ENCODE peak calls at places on chromosomes 7 and 10, in four cellular contexts. One of them, this sample, is unnamed.

GRCh38 chr10:8444630-8445029 is 390.1 kb downstream of the GATA3 start:
- DNase-seq in suprapubic skin: no peak
- DNase-seq in A549: no peak
- DNase-seq in GM12878: no peak
- DNase-seq in this sample: no peak

GRCh38 chr7:120856621-120857352 is 1.2 kb downstream of the TSPAN12 start:
- DNase-seq in suprapubic skin: peak
- DNase-seq in A549: peak
- DNase-seq in GM12878: peak
- DNase-seq in this sample: no peak

GRCh38 chr7:137283147-137283546 is 60.4 kb downstream of the PTN start:
- DNase-seq in suprapubic skin: no peak
- DNase-seq in A549: no peak
- DNase-seq in GM12878: no peak
- DNase-seq in this sample: no peak

GRCh38 chr10:48981310-48981907 is 41.8 kb upstream of the LRRC18 start:
- DNase-seq in suprapubic skin: no peak
- DNase-seq in A549: peak
- DNase-seq in GM12878: no peak
- DNase-seq in this sample: peak

GRCh38 chr7:133552079-133552478 is 299.2 kb downstream of the EXOC4 start:
- DNase-seq in suprapubic skin: no peak
- DNase-seq in A549: no peak
- DNase-seq in GM12878: no peak
- DNase-seq in this sample: no peak

GRCh38 chr10:100878291-100878910 is 34.4 kb upstream of the SLF2 start:
- DNase-seq in suprapubic skin: no peak
- DNase-seq in A549: peak
- DNase-seq in GM12878: no peak
- DNase-seq in this sample: no peak

GRCh38 chr10:15321431-15322321 is 49.4 kb downstream of the FAM171A1 start:
- DNase-seq in suprapubic skin: no peak
- DNase-seq in A549: no peak
- DNase-seq in GM12878: no peak
- DNase-seq in this sample: no peak

GRCh38 chr7:2978403-2978802 is 65.3 kb downstream of the CARD11 start:
- DNase-seq in suprapubic skin: no peak
- DNase-seq in A549: no peak
- DNase-seq in GM12878: peak
- DNase-seq in this sample: peak

GRCh38 chr7:151885202-151885580 is 8.3 kb upstream of the PRKAG2 start:
- DNase-seq in suprapubic skin: peak
- DNase-seq in A549: no peak
- DNase-seq in GM12878: no peak
- DNase-seq in this sample: no peak

GRCh38 chr10:33790506-33791283 is 456.2 kb upstream of the NRP1 start:
- DNase-seq in suprapubic skin: no peak
- DNase-seq in A549: no peak
- DNase-seq in GM12878: no peak
- DNase-seq in this sample: no peak

GRCh38 chr10:44301781-44302400 is 83.0 kb downstream of the CXCL12 start:
- DNase-seq in suprapubic skin: no peak
- DNase-seq in A549: no peak
- DNase-seq in GM12878: no peak
- DNase-seq in this sample: no peak

GRCh38 chr10:103053659-103054581 is 135.8 kb downstream of the CNNM2 start:
- DNase-seq in suprapubic skin: no peak
- DNase-seq in A549: peak
- DNase-seq in GM12878: peak
- DNase-seq in this sample: peak

GRCh38 chr7:27112960-27113949 is 10.8 kb upstream of the HOXA2 start:
- DNase-seq in suprapubic skin: no peak
- DNase-seq in A549: peak
- DNase-seq in GM12878: no peak
- DNase-seq in this sample: no peak
- TF ChIP-seq POLR2A in suprapubic skin: no peak
- TF ChIP-seq POLR2A in A549: peak
- TF ChIP-seq POLR2A in GM12878: no peak
- TF ChIP-seq POLR2A in this sample: no peak

DNA sequence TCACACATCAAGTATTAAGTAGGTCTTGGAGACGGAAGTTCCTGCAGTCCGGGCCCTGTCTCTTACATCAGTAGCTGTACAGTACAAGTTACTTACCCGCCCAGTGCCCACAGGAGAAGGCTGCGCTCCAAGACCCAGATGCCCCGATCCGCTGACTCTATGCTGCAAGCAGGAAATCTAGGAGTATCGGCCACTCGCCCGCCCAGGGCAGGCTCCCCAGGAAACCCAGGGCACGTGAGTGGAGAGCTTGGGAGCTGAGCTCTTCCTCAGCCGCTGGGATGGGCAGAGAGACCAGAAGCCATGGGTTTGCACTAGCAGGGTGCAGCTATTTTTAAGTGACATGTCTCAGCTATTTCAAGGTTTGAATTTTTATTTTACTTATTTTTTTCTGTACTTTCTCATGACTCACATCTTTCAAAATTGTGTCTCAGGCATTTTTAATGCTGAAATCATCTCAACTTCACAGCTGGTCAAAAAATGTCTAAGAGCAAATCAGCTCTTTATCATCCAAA is 1.9 kb upstream of the GPER1 start:
- DNase-seq in suprapubic skin: no peak
- DNase-seq in A549: no peak
- DNase-seq in GM12878: no peak
- DNase-seq in this sample: no peak
- TF ChIP-seq EP300 in suprapubic skin: no peak
- TF ChIP-seq EP300 in A549: no peak
- TF ChIP-seq EP300 in GM12878: no peak
- TF ChIP-seq EP300 in this sample: no peak

GRCh38 chr7:155233703-155234492 is 63.8 kb upstream of the INSIG1 start:
- DNase-seq in suprapubic skin: no peak
- DNase-seq in A549: peak
- DNase-seq in GM12878: no peak
- DNase-seq in this sample: no peak

GRCh38 chr7:155232911-155233702 is 64.6 kb upstream of the INSIG1 start:
- DNase-seq in suprapubic skin: no peak
- DNase-seq in A549: no peak
- DNase-seq in GM12878: no peak
- DNase-seq in this sample: no peak

GRCh38 chr7:155237297-155237696 is 60.4 kb upstream of the INSIG1 start:
- DNase-seq in suprapubic skin: no peak
- DNase-seq in A549: no peak
- DNase-seq in GM12878: no peak
- DNase-seq in this sample: no peak

GRCh38 chr7:155236386-155236785 is 61.3 kb upstream of the INSIG1 start:
- DNase-seq in suprapubic skin: no peak
- DNase-seq in A549: no peak
- DNase-seq in GM12878: no peak
- DNase-seq in this sample: no peak

DNA sequence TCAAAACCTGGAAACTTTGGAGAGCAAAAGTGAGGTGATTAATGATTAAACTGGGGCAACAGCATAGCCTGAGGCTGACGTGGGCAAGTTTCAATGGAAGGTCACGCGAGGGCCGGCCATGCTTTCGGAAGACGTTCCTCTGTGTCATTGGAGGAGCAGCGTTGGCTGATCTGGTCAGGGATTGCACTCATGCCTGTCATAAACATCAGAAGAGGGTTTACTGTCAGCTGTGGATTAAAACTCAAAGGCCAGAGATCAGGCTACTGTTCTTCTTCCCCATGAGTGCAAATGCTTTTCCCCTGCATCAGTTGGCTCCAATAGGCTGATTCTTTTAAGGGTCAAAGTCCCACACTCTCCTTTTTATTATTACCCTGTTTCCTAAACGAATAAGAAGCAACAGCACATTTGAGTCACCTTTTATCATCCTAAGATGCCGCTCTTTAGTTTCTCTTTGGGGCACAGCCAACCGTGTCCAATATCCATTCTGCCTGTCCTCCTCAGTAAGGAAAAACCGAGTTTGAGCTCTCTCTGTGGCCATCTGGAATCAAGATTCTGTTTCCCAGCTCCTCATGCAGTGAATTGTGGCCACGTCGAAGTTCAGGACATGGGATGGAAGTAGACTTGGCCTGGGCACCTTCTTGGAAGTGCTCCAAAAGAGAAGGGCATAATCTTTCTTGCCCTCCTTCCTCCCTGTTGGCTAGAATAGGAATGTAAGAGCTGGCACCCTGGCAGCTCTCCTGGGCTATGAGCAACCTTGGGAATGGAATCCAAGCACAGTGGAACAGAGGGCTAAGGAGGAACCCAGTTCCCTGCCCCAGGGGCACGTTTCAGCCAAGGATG is 62.5 kb upstream of the INSIG1 start:
- DNase-seq in suprapubic skin: no peak
- DNase-seq in A549: peak
- DNase-seq in GM12878: no peak
- DNase-seq in this sample: no peak
- TF ChIP-seq POLR2A in suprapubic skin: no peak
- TF ChIP-seq POLR2A in A549: no peak
- TF ChIP-seq POLR2A in GM12878: no peak
- TF ChIP-seq POLR2A in this sample: no peak

DNA sequence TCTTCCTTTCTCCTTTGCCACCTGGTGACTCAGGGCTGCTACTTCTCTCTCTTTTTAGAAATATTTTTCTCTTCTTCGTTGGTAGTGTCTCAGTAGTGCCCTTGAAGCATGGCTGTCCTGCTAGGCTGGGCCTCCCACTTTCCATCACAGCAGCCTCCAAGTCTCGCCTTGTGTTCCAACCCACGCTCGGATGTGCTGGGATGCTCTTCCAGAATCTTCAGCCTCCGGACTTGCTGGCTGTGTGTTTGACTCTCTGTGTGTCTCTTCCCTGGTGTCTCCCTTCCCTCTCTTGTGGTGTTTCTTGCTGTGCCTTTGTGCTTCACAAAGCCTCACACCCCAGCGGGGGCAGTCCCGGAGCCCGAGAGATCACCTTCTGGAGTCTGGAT is 100.5 kb downstream of the INPP5A start:
- DNase-seq in suprapubic skin: peak
- DNase-seq in A549: no peak
- DNase-seq in GM12878: no peak
- DNase-seq in this sample: no peak
- TF ChIP-seq EP300 in suprapubic skin: no peak
- TF ChIP-seq EP300 in A549: no peak
- TF ChIP-seq EP300 in GM12878: no peak
- TF ChIP-seq EP300 in this sample: no peak